ENCODE peak calls at places on chromosomes 4 and X, in five cellular contexts. G is keratinocyte, B is RPMI7951, S is AG20443, V is upper lobe of right lung. O is an unnamed sample.

GRCh38 chr4:42359686-42360085 is 37.6 kb upstream of the SHISA3 start:
- DNase-seq in S (no peak), V (no peak), G (no peak), B (peak; percentile 8), O (no peak)

GRCh38 chr4:73224886-73225285 is 33.7 kb downstream of the ANKRD17 start:
- DNase-seq in B (no peak), V (no peak), S (no peak), G (no peak), O (no peak)

GRCh38 chr4:77804471-77804870 is 14.7 kb downstream of the CNOT6L start:
- DNase-seq in S (no peak), V (no peak), B (no peak), G (no peak), O (no peak)

GRCh38 chr4:110475881-110476818 is at the start of gene ENPEP:
- DNase-seq in V (no peak), G (no peak), S (peak; percentile 24), B (no peak), O (no peak)

GRCh38 chr4:95426455-95426854 is 122.3 kb downstream of the UNC5C start:
- DNase-seq in B (no peak), G (no peak), V (no peak), S (no peak), O (no peak)

GRCh38 chr4:3836802-3837601 is 70.8 kb downstream of the ADRA2C start:
- DNase-seq in B (no peak), V (no peak), G (no peak), S (no peak), O (peak; percentile 29)

GRCh38 chr4:1347410-1347864 is 429 bp downstream of the UVSSA start:
- DNase-seq in V (peak; percentile 90), S (peak; percentile 92), B (peak; percentile 85), G (no peak), O (peak; percentile 31)

GRCh38 chrX:20663287-20663686 is 396.6 kb upstream of the RPS6KA3 start:
- DNase-seq in S (no peak), G (no peak), V (no peak), B (no peak), O (no peak)

GRCh38 chrX:9562851-9563250 is 98.0 kb downstream of the TBL1X start:
- DNase-seq in B (peak; percentile 94), S (peak; percentile 76), G (peak; percentile 7), V (no peak), O (no peak)

GRCh38 chr4:6441202-6441582 is 31.2 kb downstream of the PPP2R2C start:
- DNase-seq in G (no peak), S (no peak), B (no peak), V (peak; percentile 36), O (no peak)

GRCh38 chrX:111868726-111869638 is 7.0 kb upstream of the TRPC5OS start:
- DNase-seq in B (no peak), V (no peak), S (no peak), G (no peak), O (peak; percentile 3)

GRCh38 chr4:127463883-127464282 is 168.9 kb upstream of the INTU start:
- DNase-seq in B (no peak), S (no peak), V (no peak), G (no peak), O (no peak)

GRCh38 chr4:6105311-6105911 is 87.2 kb upstream of the C4orf50 start:
- DNase-seq in G (no peak), B (no peak), V (no peak), S (no peak), O (no peak)